ENCODE peak calls at places on chromosomes 4 and X, in nine cellular contexts. Q, E, X, F, A, L, W, D and B are unnamed samples.

GRCh38 chrX:47467106-47467505 is 15.9 kb downstream of the ZNF41 start:
- DNase-seq in Q (no peak), E (no peak), X (no peak), F (no peak), A (no peak), L (no peak), W (no peak), D (no peak), B (no peak)

GRCh38 chrX:74351760-74352159 is 47.8 kb downstream of the ZCCHC13 start:
- DNase-seq in Q (no peak), E (no peak), X (no peak), F (no peak), A (no peak), L (no peak), W (peak; percentile 27), D (no peak), B (no peak)

GRCh38 chr4:54234497-54235205 is 5.6 kb downstream of the PDGFRA start:
- DNase-seq in Q (no peak), E (no peak), X (peak; percentile 8), F (no peak), A (no peak), L (no peak), W (peak; percentile 28), D (no peak), B (no peak)

GRCh38 chr4:168805341-168805740 is 204.7 kb downstream of the CBR4 start:
- DNase-seq in Q (no peak), E (no peak), X (no peak), F (no peak), A (no peak), L (no peak), W (no peak), D (no peak), B (no peak)

GRCh38 chrX:40097492-40098263 is at the start of gene BCOR:
- DNase-seq in Q (peak; percentile 81), E (peak; percentile 81), X (no peak), F (peak; percentile 86), A (peak; percentile 80), L (peak; percentile 42), W (peak; percentile 78), D (no peak), B (peak; percentile 80)

GRCh38 chr4:24476209-24476781 is 108.1 kb downstream of the DHX15 start:
- DNase-seq in Q (no peak), E (no peak), X (no peak), F (no peak), A (peak; percentile 21), L (no peak), W (peak; percentile 70), D (no peak), B (no peak)

GRCh38 chrX:47321386-47321785 is 49.0 kb upstream of the ZNF157 start:
- DNase-seq in Q (peak; percentile 67), E (no peak), X (peak; percentile 36), F (peak; percentile 20), A (peak; percentile 8), L (no peak), W (peak; percentile 71), D (peak; percentile 52), B (no peak)

GRCh38 chrX:40651620-40652223 is 4.4 kb upstream of the CXorf38 start:
- DNase-seq in Q (peak; percentile 63), E (peak; percentile 78), X (peak; percentile 61), F (no peak), A (peak; percentile 69), L (peak; percentile 38), W (peak; percentile 71), D (peak; percentile 72), B (peak; percentile 43)

GRCh38 chrX:16444353-16444752 is 205.6 kb upstream of the S100G start:
- DNase-seq in Q (no peak), E (no peak), X (peak; percentile 35), F (no peak), A (no peak), L (no peak), W (peak; percentile 45), D (no peak), B (no peak)

DNA sequence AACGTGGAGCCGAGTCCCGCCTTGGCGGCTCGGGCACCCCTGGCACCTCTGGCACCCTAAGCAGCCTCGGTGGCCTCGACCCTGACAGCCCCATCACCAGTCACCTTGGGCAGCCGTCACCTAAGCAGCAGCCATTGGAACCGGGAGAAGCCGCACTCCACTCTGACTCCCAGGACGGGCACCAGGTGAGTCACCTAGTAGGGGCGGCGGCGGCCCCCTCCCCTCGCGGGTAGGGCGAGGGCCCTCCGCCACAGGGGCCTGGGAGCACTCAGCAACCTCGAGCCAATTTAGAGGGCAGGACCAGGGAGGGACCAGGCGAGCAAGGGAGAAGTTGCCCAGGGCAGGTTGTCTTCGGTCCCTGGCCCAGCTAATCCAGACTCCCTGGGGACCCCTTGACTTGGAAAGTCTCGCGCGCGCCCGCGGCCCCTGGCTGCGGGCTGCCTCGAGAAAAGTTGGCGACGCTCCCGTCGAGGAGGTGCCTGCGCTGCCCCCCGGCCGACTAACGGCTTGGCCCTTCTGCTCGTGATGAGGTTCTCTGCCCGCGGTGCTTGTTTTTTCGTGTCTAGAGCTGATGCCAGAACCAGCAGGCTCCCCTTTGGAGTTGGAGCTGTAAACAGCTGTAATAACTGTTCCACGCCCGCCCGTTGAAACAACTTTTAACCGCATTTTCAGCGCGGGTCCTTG is 749 bp downstream of the EDA start:
- DNase-seq in Q (peak; percentile 13), E (peak; percentile 20), X (no peak), F (peak; percentile 37), A (no peak), L (peak; percentile 13), W (peak; percentile 6), D (no peak), B (peak; percentile 33)
- H3K4me3 ChIP-seq in Q (peak overlapping the region; percentile 56), E (peak overlapping the region; percentile 43), X (peak overlapping the region; percentile 42), F (no peak overlapping the region), A (peak overlapping the region; percentile 56), L (peak overlapping the region; percentile 38), W (no peak overlapping the region), D (peak overlapping the region; percentile 59), B (peak overlapping the region; percentile 37)

DNA sequence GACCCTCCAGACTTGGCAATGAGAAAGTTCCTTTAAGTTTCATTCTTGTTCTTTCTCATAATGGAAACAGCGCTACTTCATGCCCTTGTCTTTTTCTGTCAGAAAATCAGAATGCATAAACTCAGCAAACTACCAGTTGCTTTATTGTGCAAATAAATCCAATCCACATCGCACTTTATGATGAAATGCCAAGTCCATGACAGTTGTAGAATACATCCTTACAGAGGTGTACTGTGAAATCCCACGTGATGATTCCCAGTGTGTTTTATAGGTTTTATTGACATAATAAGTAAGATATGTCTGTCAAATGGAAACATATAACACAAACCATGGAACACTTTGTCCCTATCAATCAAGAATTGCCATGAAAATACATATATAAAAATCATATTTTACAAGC is 295.0 kb downstream of the PCDH7 start:
- DNase-seq in Q (no peak), E (no peak), X (no peak), F (no peak), A (no peak), L (no peak), W (no peak), D (no peak), B (no peak)
- H3K4me3 ChIP-seq in Q (no peak overlapping the region), E (no peak overlapping the region), X (no peak overlapping the region), F (no peak overlapping the region), A (no peak overlapping the region), L (no peak overlapping the region), W (no peak overlapping the region), D (no peak overlapping the region), B (no peak overlapping the region)

GRCh38 chr4:87011340-87012034 is 76.7 kb downstream of the AFF1 start:
- DNase-seq in Q (no peak), E (peak; percentile 45), X (peak; percentile 89), F (no peak), A (peak; percentile 80), L (peak; percentile 52), W (peak; percentile 85), D (no peak), B (no peak)
- H3K4me3 ChIP-seq in Q (no peak overlapping the region), E (no peak overlapping the region), X (no peak overlapping the region), F (no peak overlapping the region), A (peak overlapping the region; percentile 5), L (no peak overlapping the region), W (no peak overlapping the region), D (no peak overlapping the region), B (no peak overlapping the region)

DNA sequence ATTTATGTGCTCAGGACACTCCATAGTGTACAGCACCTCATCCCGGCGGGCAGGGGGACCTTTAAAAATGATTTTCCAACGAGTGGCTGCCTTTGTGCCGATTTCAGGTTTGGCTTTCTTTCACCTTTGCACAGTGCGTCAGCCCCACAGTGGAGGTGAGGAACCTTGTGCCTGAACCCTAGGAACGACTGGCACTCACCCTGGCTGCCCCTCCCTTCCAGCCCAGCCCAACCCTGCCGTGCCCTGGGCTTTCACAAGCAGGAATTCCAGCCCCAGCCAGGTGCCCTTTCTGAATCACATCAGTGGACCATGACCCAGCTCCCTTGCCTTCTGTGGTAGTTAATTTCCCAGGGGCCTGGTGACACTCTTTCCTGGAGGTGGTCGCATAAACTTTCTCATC is 1.3 kb downstream of the TMEM164 start:
- DNase-seq in Q (no peak), E (peak; percentile 80), X (no peak), F (peak; percentile 83), A (peak; percentile 13), L (peak; percentile 21), W (no peak), D (peak; percentile 55), B (peak; percentile 51)
- H3K4me3 ChIP-seq in Q (no peak overlapping the region), E (peak overlapping the region; percentile 58), X (no peak overlapping the region), F (no peak overlapping the region), A (peak overlapping the region; percentile 84), L (no peak overlapping the region), W (no peak overlapping the region), D (no peak overlapping the region), B (peak overlapping the region; percentile 55)

GRCh38 chrX:13479452-13479813 is 90.0 kb upstream of the EGFL6 start:
- DNase-seq in Q (no peak), E (no peak), X (no peak), F (no peak), A (no peak), L (no peak), W (no peak), D (no peak), B (no peak)

GRCh38 chrX:13478740-13479451 is 90.5 kb upstream of the EGFL6 start:
- DNase-seq in Q (no peak), E (no peak), X (no peak), F (no peak), A (no peak), L (no peak), W (no peak), D (no peak), B (no peak)

GRCh38 chrX:13472975-13473665 is 96.3 kb upstream of the EGFL6 start:
- DNase-seq in Q (no peak), E (no peak), X (no peak), F (no peak), A (no peak), L (no peak), W (no peak), D (no peak), B (no peak)

GRCh38 chrX:13473666-13474516 is 95.5 kb upstream of the EGFL6 start:
- DNase-seq in Q (no peak), E (no peak), X (peak; percentile 29), F (no peak), A (no peak), L (no peak), W (peak; percentile 56), D (no peak), B (no peak)

DNA sequence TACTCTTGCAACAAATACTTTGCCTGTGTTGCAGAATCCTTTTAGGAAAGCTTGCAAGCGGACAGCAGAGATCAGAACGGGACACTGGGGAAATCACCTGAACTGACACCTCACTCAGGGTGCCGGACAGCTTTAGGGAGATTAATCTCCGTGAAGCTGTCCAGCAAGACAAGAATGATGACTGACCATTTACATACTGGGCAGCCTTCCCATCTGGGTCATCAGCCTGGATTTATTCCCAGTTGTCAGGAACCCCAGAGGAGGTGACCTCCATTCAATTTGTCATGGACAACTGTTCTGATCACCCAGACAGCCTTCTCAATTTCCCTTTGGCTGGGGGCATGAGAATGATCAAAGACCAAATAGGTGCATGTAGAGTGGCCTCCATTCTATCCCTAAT is 93.0 kb upstream of the EGFL6 start:
- DNase-seq in Q (peak; percentile 86), E (no peak), X (no peak), F (no peak), A (no peak), L (no peak), W (no peak), D (no peak), B (no peak)
- H3K4me3 ChIP-seq in Q (no peak overlapping the region), E (no peak overlapping the region), X (no peak overlapping the region), F (no peak overlapping the region), A (no peak overlapping the region), L (no peak overlapping the region), W (no peak overlapping the region), D (no peak overlapping the region), B (no peak overlapping the region)